ENCODE peak calls at places on chromosomes 2 and 18, in four cellular contexts. H is OCI-LY7, W is right cardiac atrium, S is heart right ventricle. R is an unnamed sample.

GRCh38 chr2:229043681-229044080 is 227.4 kb downstream of the PID1 start:
- DNase-seq in H (no peak), W (no peak), S (no peak), R (no peak)

GRCh38 chr2:240297553-240298315 is 137.7 kb upstream of the GPC1 start:
- DNase-seq in H (no peak), W (no peak), S (no peak), R (no peak)

GRCh38 chr2:215003001-215003400 is 135.4 kb downstream of the ABCA12 start:
- DNase-seq in H (no peak), W (no peak), S (no peak), R (no peak)

GRCh38 chr18:23735021-23735464 is 45.8 kb downstream of the LAMA3 start:
- DNase-seq in H (no peak), W (no peak), S (no peak), R (no peak)

GRCh38 chr2:146952691-146953090 is 892.1 kb upstream of the ACVR2A start:
- DNase-seq in H (no peak), W (no peak), S (no peak), R (no peak)

GRCh38 chr2:201167546-201167945 is 15.4 kb upstream of the CASP10 start:
- DNase-seq in H (no peak), W (no peak), S (no peak), R (no peak)

GRCh38 chr18:901769-902168 is 2.9 kb upstream of the ADCYAP1 start:
- DNase-seq in H (no peak), W (peak; percentile 25), S (no peak), R (no peak)

GRCh38 chr2:949384-949893 is 1.2 kb upstream of the SNTG2 start:
- DNase-seq in H (no peak), W (no peak), S (no peak), R (no peak)

GRCh38 chr2:42048318-42049251 is 764 bp downstream of the PKDCC start:
- DNase-seq in H (no peak), W (peak; percentile 69), S (peak; percentile 35), R (peak; percentile 65)

GRCh38 chr2:236862961-236863728 is 222.5 kb upstream of the COPS8 start:
- DNase-seq in H (no peak), W (no peak), S (no peak), R (no peak)

GRCh38 chr2:20539133-20539719 is 92.4 kb downstream of the RHOB start:
- DNase-seq in H (no peak), W (no peak), S (no peak), R (peak; percentile 63)
- H3K4me1 ChIP-seq in H (no peaks in the 10 kb centered on the region), W (no peaks in the 10 kb centered on the region), S (peaks cover 5% of the 10 kb centered on the region), R (peaks cover 79% of the 10 kb centered on the region)

GRCh38 chr2:225008935-225009334 is 33.3 kb downstream of the DOCK10 start:
- DNase-seq in H (peak; percentile 71), W (no peak), S (no peak), R (no peak)
- H3K4me1 ChIP-seq in H (peaks cover 29% of the 10 kb centered on the region), W (no peaks in the 10 kb centered on the region), S (no peaks in the 10 kb centered on the region), R (no peaks in the 10 kb centered on the region)

DNA sequence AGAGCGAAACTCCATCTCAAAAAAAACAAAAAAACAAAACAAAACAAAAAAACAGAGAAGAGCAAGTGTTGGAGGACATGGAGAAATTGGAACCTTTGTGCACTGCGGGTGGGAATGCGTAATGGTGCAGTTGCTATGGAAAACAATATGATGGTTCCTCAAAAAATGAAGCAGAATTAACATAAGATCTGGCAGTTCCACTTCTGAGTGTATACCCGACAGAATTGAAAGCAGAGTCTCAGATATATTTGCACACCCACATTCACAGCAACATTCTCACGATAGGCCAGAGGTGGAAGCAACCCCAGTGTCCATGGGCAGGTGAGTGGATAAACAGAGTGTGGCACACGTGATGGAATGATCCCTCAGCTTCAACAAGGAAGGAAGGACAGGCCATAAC is 10.9 kb upstream of the RALB start:
- DNase-seq in H (no peak), W (no peak), S (no peak), R (no peak)
- H3K4me1 ChIP-seq in H (no peaks in the 10 kb centered on the region), W (peaks cover 4% of the 10 kb centered on the region), S (peaks cover 8% of the 10 kb centered on the region), R (peaks cover 11% of the 10 kb centered on the region)

GRCh38 chr2:148664229-148664628 is 19.7 kb downstream of the EPC2 start:
- DNase-seq in H (no peak), W (no peak), S (no peak), R (no peak)
- H3K4me1 ChIP-seq in H (peaks cover 4% of the 10 kb centered on the region), W (peaks cover 4% of the 10 kb centered on the region), S (no peaks in the 10 kb centered on the region), R (peaks cover 36% of the 10 kb centered on the region)

R was measured in psoas muscle.